ENCODE peak calls at places on chromosomes 13 and 19, in five cellular contexts. I is IMR-90, L is GM06990, B is heart left ventricle, D is mesothelial cell of epicardium. Q is an unnamed sample.

GRCh38 chr19:41144403-41144802 is 30.2 kb downstream of the CYP2F1 start:
- DNase-seq in I (peak), L (no peak), B (peak), D (no peak), Q (peak)

GRCh38 chr13:113930711-113931637 is 42.9 kb downstream of the C13orf46 start:
- DNase-seq in I (no peak), L (peak), B (no peak), D (no peak), Q (no peak)

GRCh38 chr13:111361046-111361872 is 40.8 kb downstream of the TEX29 start:
- DNase-seq in I (no peak), L (no peak), B (no peak), D (no peak), Q (no peak)

GRCh38 chr19:35937345-35938281 is 1.4 kb downstream of the LRFN3 start:
- DNase-seq in I (no peak), L (no peak), B (no peak), D (no peak), Q (no peak)

GRCh38 chr13:92224052-92224821 is 825.8 kb downstream of the GPC5 start:
- DNase-seq in I (peak), L (no peak), B (no peak), D (no peak), Q (no peak)

GRCh38 chr19:46373573-46374359 is 26.9 kb downstream of the PPP5C start:
- DNase-seq in I (peak), L (no peak), B (peak), D (no peak), Q (peak)

GRCh38 chr13:69970521-69970920 is 137.1 kb upstream of the ATXN8OS start:
- DNase-seq in I (no peak), L (no peak), B (no peak), D (no peak), Q (no peak)

GRCh38 chr13:92265408-92265807 is 867.0 kb downstream of the GPC5 start:
- DNase-seq in I (peak), L (no peak), B (no peak), D (no peak), Q (no peak)

GRCh38 chr19:16252459-16253205 is 54.9 kb downstream of the AP1M1 start:
- DNase-seq in I (no peak), L (peak), B (peak), D (no peak), Q (no peak)

GRCh38 chr13:28097503-28097902 is 2.9 kb downstream of the FLT3 start:
- DNase-seq in I (no peak), L (no peak), B (no peak), D (no peak), Q (no peak)

GRCh38 chr13:100767192-100767591 is 92.6 kb upstream of the TMTC4 start:
- DNase-seq in I (no peak), L (no peak), B (no peak), D (no peak), Q (no peak)

GRCh38 chr19:6801397-6802086 is 29.0 kb downstream of the VAV1 start:
- DNase-seq in I (no peak), L (peak), B (peak), D (no peak), Q (no peak)

GRCh38 chr19:38869836-38870607 is 8.1 kb downstream of the RINL start:
- DNase-seq in I (peak), L (peak), B (peak), D (peak), Q (peak)

GRCh38 chr13:43304449-43304848 is 281.1 kb downstream of the DNAJC15 start:
- DNase-seq in I (no peak), L (no peak), B (no peak), D (no peak), Q (no peak)

GRCh38 chr13:43301341-43301969 is 278.1 kb downstream of the DNAJC15 start:
- DNase-seq in I (peak), L (no peak), B (no peak), D (no peak), Q (no peak)

GRCh38 chr13:43305416-43305815 is 282.0 kb downstream of the DNAJC15 start:
- DNase-seq in I (peak), L (no peak), B (no peak), D (no peak), Q (no peak)

GRCh38 chr13:43304945-43305344 is 281.6 kb downstream of the DNAJC15 start:
- DNase-seq in I (no peak), L (no peak), B (no peak), D (no peak), Q (no peak)

GRCh38 chr13:43303040-43303729 is 279.8 kb downstream of the DNAJC15 start:
- DNase-seq in I (peak), L (no peak), B (peak), D (no peak), Q (peak)
- TF ChIP-seq CTCF in I (peak), L (peak), B (peak), D (no peak), Q (peak)

DNA sequence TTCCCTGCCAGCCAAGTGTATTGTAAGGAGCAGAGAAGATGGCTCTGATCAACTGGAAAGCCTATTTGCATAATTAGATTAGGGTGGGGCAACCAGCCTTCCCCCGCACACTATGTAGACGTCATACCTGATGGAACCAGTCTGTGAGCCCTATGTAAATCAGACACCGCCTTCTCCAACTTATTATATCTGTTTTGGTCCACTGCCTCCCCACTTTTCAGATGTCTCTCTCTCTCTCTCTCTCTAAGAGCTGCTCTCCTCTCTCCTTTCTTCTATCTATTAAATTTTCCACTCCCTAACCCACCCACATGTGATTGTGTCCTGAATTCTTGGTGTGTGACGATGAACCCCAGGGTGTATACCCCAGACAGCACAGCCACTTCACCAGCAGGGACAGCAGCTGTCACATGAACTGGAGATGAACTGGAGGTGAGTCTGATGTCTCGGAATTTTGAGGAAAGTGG is 514.4 kb downstream of the IRS2 start:
- DNase-seq in I (no peak), L (no peak), B (no peak), D (no peak), Q (no peak)
- TF ChIP-seq CTCF in I (no peak), L (no peak), B (no peak), D (no peak), Q (no peak)

DNA sequence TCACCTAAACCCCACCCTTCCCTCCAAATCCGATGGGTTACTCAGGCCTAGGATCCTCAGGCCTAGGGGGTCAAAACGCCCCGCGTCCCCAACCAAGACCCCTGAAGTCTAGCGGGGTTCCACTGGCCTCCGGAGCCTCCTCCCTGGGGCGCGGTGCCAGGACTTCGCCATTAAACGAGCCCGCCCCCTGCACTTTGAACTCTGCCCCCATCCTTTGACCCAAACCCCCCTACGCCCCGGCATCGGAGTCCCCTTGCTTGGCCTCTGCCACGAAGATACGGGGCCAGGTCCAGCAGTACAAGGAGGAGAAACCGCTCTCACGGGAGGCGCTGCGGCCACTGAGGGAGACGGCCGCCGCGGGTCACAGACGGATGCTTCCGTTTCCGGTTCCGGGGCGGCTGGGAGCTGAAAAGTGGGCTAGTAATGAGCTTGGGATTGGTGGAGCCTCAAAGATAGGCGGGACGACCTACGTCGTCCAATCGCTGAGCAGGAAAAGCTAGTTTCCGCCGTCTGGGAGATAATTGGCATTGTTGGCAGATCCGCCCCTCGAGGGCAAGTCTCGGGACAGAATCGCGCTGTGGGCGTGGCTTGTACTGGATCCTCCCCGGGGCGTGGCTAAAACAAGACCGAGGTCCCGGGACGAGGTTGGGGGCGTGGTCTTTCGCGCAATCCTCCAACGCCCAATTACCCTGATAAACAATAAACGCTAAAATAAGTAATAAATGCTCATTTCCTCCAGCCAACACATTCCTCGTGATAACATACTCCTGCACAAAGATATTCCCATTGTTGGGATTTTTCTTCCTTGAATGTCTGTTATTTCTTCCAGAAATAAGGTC is 5.7 kb upstream of the ZNF77 start:
- DNase-seq in I (peak), L (peak), B (peak), D (peak), Q (peak)
- TF ChIP-seq CTCF in I (no peak), L (no peak), B (no peak), D (no peak), Q (no peak)

DNA sequence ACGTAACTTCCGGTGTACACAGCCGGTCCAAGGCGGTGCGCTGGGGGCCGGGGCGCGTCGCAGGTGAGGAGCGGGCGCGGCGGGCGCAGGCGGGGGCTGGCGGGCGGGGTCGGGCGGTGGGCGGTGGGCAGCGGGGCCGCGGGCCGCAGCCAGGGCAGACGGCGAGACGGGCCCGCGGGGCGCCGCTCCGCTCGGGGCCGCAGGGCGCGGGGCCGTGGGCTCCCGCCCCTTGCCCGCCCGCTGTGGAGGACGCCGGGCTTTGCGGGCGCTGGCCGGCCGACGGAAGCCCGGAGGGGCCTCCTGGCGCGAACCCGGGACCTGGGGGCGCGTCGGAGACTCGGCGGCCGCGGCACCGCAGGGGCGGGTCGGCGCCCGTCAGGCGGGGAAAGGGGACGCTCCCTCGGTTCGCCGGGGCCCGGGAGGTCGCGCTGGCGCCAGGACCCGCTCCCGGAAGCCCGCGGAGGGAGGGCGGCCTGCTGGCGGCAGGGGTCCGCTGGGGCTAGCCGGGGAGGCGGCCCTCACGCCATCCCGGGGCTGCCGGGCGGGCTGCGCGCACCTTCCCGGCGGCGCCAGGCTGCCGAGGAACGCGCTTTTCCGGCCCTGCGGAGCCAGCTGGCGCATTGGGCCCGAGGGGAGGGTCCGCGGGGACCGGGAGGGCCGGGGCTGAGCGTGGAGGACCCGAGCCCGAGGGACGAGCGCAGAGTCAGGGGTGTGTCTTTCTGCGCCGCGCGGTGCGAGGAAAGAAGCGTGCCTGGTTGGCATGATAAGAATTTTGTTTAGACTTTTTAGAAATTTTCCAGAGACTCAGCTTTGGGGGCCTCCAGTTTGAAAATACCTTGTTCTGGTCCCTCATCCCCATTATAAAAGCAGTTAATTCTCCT is at the start of gene GARRE1:
- DNase-seq in I (peak), L (peak), B (peak), D (peak), Q (peak)
- TF ChIP-seq CTCF in I (no peak), L (no peak), B (no peak), D (no peak), Q (no peak)